ENCODE peak calls at places on chromosome 9, in six cellular contexts. K, A, Z, D, B and Q are unnamed samples.

GRCh38 chr9:121303456-121304451 is 35.8 kb downstream of the GSN start:
- DNase-seq in K (no peak), A (no peak), Z (no peak), D (peak), B (no peak), Q (no peak)

GRCh38 chr9:13719981-13720380 is 440.5 kb upstream of the MPDZ start:
- DNase-seq in K (no peak), A (peak), Z (no peak), D (no peak), B (no peak), Q (no peak)

GRCh38 chr9:99432075-99432474 is 210.0 kb downstream of the SEC61B start:
- DNase-seq in K (no peak), A (no peak), Z (no peak), D (no peak), B (no peak), Q (no peak)

GRCh38 chr9:32069969-32070368 is 314.5 kb upstream of the ACO1 start:
- DNase-seq in K (no peak), A (no peak), Z (no peak), D (no peak), B (no peak), Q (no peak)

GRCh38 chr9:14779566-14780022 is 57.1 kb upstream of the CER1 start:
- DNase-seq in K (no peak), A (no peak), Z (no peak), D (no peak), B (no peak), Q (peak)

GRCh38 chr9:98997580-98997979 is 53.9 kb downstream of the COL15A1 start:
- DNase-seq in K (no peak), A (no peak), Z (no peak), D (no peak), B (no peak), Q (no peak)

GRCh38 chr9:86282979-86283535 is 719 bp upstream of the ISCA1 start:
- DNase-seq in K (no peak), A (peak), Z (no peak), D (peak), B (no peak), Q (no peak)

GRCh38 chr9:26656003-26656940 is 236.3 kb downstream of the CAAP1 start:
- DNase-seq in K (peak), A (no peak), Z (peak), D (no peak), B (peak), Q (no peak)

GRCh38 chr9:114051706-114052105 is 26.4 kb downstream of the AMBP start:
- DNase-seq in K (no peak), A (no peak), Z (no peak), D (peak), B (no peak), Q (no peak)

GRCh38 chr9:100011062-100011681 is 87.6 kb downstream of the ERP44 start:
- DNase-seq in K (peak), A (peak), Z (peak), D (no peak), B (peak), Q (peak)

GRCh38 chr9:76912631-76913275 is 6.8 kb upstream of the PRUNE2 start:
- DNase-seq in K (peak), A (peak), Z (no peak), D (no peak), B (peak), Q (no peak)

GRCh38 chr9:137486545-137487453 is 27.7 kb upstream of the NSMF start:
- DNase-seq in K (no peak), A (no peak), Z (no peak), D (peak), B (no peak), Q (no peak)

GRCh38 chr9:21611896-21612295 is 129.8 kb upstream of the IFNE start:
- DNase-seq in K (no peak), A (no peak), Z (no peak), D (no peak), B (no peak), Q (no peak)

GRCh38 chr9:132651259-132651658 is 18.5 kb downstream of the DDX31 start:
- DNase-seq in K (no peak), A (no peak), Z (no peak), D (no peak), B (no peak), Q (peak)

GRCh38 chr9:34984049-34984448 is 5.5 kb upstream of the DNAJB5 start:
- DNase-seq in K (peak), A (no peak), Z (peak), D (no peak), B (no peak), Q (peak)

GRCh38 chr9:88672874-88673695 is 138.1 kb downstream of the NXNL2 start:
- DNase-seq in K (no peak), A (no peak), Z (no peak), D (no peak), B (peak), Q (no peak)

GRCh38 chr9:92740015-92740408 is 24.6 kb downstream of the BICD2 start:
- DNase-seq in K (no peak), A (no peak), Z (no peak), D (no peak), B (no peak), Q (no peak)

GRCh38 chr9:6076856-6077255 is 61.4 kb upstream of the RANBP6 start:
- DNase-seq in K (no peak), A (no peak), Z (no peak), D (no peak), B (no peak), Q (no peak)

GRCh38 chr9:119588874-119589560 is 219.8 kb upstream of the BRINP1 start:
- DNase-seq in K (no peak), A (no peak), Z (no peak), D (no peak), B (no peak), Q (no peak)

GRCh38 chr9:15287309-15287708 is 19.7 kb downstream of the TTC39B start:
- DNase-seq in K (no peak), A (no peak), Z (no peak), D (no peak), B (no peak), Q (no peak)

GRCh38 chr9:14770592-14770991 is 48.1 kb upstream of the CER1 start:
- DNase-seq in K (no peak), A (no peak), Z (no peak), D (no peak), B (peak), Q (no peak)

GRCh38 chr9:6646028-6646636 is 603 bp upstream of the GLDC start:
- DNase-seq in K (no peak), A (no peak), Z (no peak), D (no peak), B (no peak), Q (peak)

GRCh38 chr9:31272456-31273295 is 1111.8 kb upstream of the ACO1 start:
- DNase-seq in K (no peak), A (no peak), Z (no peak), D (no peak), B (no peak), Q (peak)

GRCh38 chr9:5510991-5511390 is 660 bp downstream of the PDCD1LG2 start:
- DNase-seq in K (no peak), A (no peak), Z (no peak), D (no peak), B (peak), Q (no peak)

GRCh38 chr9:74570879-74571512 is 73.9 kb downstream of the RORB start:
- DNase-seq in K (peak), A (no peak), Z (peak), D (no peak), B (peak), Q (peak)

GRCh38 chr9:13083973-13084528 is 195.4 kb downstream of the MPDZ start:
- DNase-seq in K (no peak), A (peak), Z (no peak), D (no peak), B (no peak), Q (no peak)

GRCh38 chr9:4382722-4383317 is 83.0 kb upstream of the GLIS3 start:
- DNase-seq in K (peak), A (no peak), Z (peak), D (no peak), B (no peak), Q (no peak)

GRCh38 chr9:27209034-27209433 is 87.9 kb downstream of the EQTN start:
- DNase-seq in K (no peak), A (no peak), Z (no peak), D (no peak), B (no peak), Q (no peak)

GRCh38 chr9:76394023-76394895 is at the start of gene RFK:
- DNase-seq in K (peak), A (peak), Z (peak), D (peak), B (peak), Q (peak)

GRCh38 chr9:10366171-10366779 is 246.5 kb downstream of the PTPRD start:
- DNase-seq in K (no peak), A (no peak), Z (peak), D (no peak), B (peak), Q (peak)

GRCh38 chr9:81380960-81381359 is 308.4 kb downstream of the TLE1 start:
- DNase-seq in K (no peak), A (peak), Z (no peak), D (no peak), B (no peak), Q (peak)

GRCh38 chr9:68685770-68686169 is 19.3 kb upstream of the PIP5K1B start:
- DNase-seq in K (no peak), A (no peak), Z (peak), D (no peak), B (no peak), Q (peak)

GRCh38 chr9:124771867-124772621 is 933 bp upstream of the NR6A1 start:
- DNase-seq in K (no peak), A (peak), Z (peak), D (peak), B (peak), Q (peak)

GRCh38 chr9:2740616-2741015 is 23.3 kb downstream of the KCNV2 start:
- DNase-seq in K (no peak), A (no peak), Z (no peak), D (no peak), B (no peak), Q (no peak)

GRCh38 chr9:77099388-77099787 is 77.9 kb upstream of the VPS13A start:
- DNase-seq in K (no peak), A (peak), Z (no peak), D (no peak), B (peak), Q (no peak)

GRCh38 chr9:131676431-131676972 is 63.4 kb downstream of the RAPGEF1 start:
- DNase-seq in K (no peak), A (no peak), Z (peak), D (no peak), B (peak), Q (no peak)